ENCODE peak calls at places on chromosomes 13 and 19, in ten cellular contexts. A is mesenteric fat pad, H is heart left ventricle, T is amygdala, V is substantia nigra, J is AG10803, G is GM04503, U is breast epithelium, W is PC-3, N is left ventricle myocardium superior. D is an unnamed sample.
A peak's percentile ranks its signal among the peaks of the same experiment; 100 is the strongest.

GRCh38 chr19:12034610-12035009 is 869 bp downstream of the ZNF433 start:
- DNase-seq in A (peak; percentile 26), H (no peak), T (no peak), V (no peak), J (no peak), G (no peak), U (no peak), W (peak; percentile 18), N (no peak), D (no peak)

GRCh38 chr13:79898996-79899395 is 418.0 kb downstream of the NDFIP2 start:
- DNase-seq in A (no peak), H (no peak), T (no peak), V (no peak), J (no peak), G (no peak), U (no peak), W (no peak), N (no peak), D (no peak)

GRCh38 chr19:3803986-3804385 is 17.8 kb upstream of the MATK start:
- DNase-seq in A (no peak), H (no peak), T (no peak), V (no peak), J (no peak), G (no peak), U (no peak), W (no peak), N (no peak), D (no peak)

GRCh38 chr13:94400874-94401273 is 78.6 kb downstream of the DCT start:
- DNase-seq in A (no peak), H (no peak), T (no peak), V (no peak), J (no peak), G (no peak), U (no peak), W (no peak), N (no peak), D (no peak)

GRCh38 chr13:88223958-88224357 is 552.8 kb downstream of the SLITRK5 start:
- DNase-seq in A (no peak), H (no peak), T (no peak), V (no peak), J (no peak), G (no peak), U (no peak), W (no peak), N (no peak), D (no peak)

GRCh38 chr19:46390866-46391265 is 22.5 kb downstream of the CCDC8 start:
- DNase-seq in A (no peak), H (no peak), T (no peak), V (no peak), J (peak; percentile 46), G (no peak), U (no peak), W (no peak), N (no peak), D (no peak)

GRCh38 chr19:7618771-7619510 is 10.4 kb downstream of the XAB2 start:
- DNase-seq in A (no peak), H (no peak), T (no peak), V (no peak), J (no peak), G (no peak), U (peak; percentile 96), W (peak; percentile 77), N (no peak), D (no peak)

GRCh38 chr13:114025432-114026127 is 51.7 kb upstream of the C13orf46 start:
- DNase-seq in A (no peak), H (peak; percentile 43), T (no peak), V (peak; percentile 37), J (peak; percentile 75), G (no peak), U (no peak), W (no peak), N (peak; percentile 37), D (no peak)

GRCh38 chr19:19115954-19116353 is 22.3 kb downstream of the TMEM161A start:
- DNase-seq in A (no peak), H (no peak), T (no peak), V (peak; percentile 30), J (no peak), G (no peak), U (no peak), W (peak; percentile 25), N (peak; percentile 55), D (no peak)

GRCh38 chr13:37984357-37984756 is 114.8 kb upstream of the TRPC4 start:
- DNase-seq in A (no peak), H (no peak), T (no peak), V (no peak), J (no peak), G (no peak), U (no peak), W (no peak), N (no peak), D (no peak)

GRCh38 chr19:55112781-55113569 is 4.5 kb downstream of the PPP1R12C start:
- DNase-seq in A (no peak), H (peak; percentile 43), T (no peak), V (no peak), J (no peak), G (no peak), U (no peak), W (no peak), N (no peak), D (no peak)

GRCh38 chr13:36806102-36806501 is 12.9 kb upstream of the RFXAP start:
- DNase-seq in A (no peak), H (no peak), T (no peak), V (no peak), J (no peak), G (no peak), U (no peak), W (no peak), N (no peak), D (no peak)

GRCh38 chr13:25752957-25753540 is 298.8 kb downstream of the SHISA2 start:
- DNase-seq in A (no peak), H (peak; percentile 61), T (no peak), V (no peak), J (peak; percentile 84), G (no peak), U (no peak), W (peak; percentile 92), N (peak; percentile 51), D (peak; percentile 90)

GRCh38 chr19:46659151-46660007 is 1.6 kb downstream of the DACT3 start:
- DNase-seq in A (no peak), H (peak; percentile 47), T (peak; percentile 20), V (peak; percentile 51), J (peak; percentile 32), G (no peak), U (no peak), W (no peak), N (peak; percentile 43), D (no peak)